ENCODE peak calls at places on chromosome 6, in nine cellular contexts. X is EL; R is RWPE2; P is NCI-H2081; Q is NCI-H1694; K is IMR-90; N is stimulated activated naive CD4-positive, alpha-beta T cell; U is HEK293T; B is retina. G is an unnamed sample.

GRCh38 chr6:136468711-136469110 is 81.5 kb downstream of the MAP7 start:
- DNase-seq in P (no peak), B (no peak), N (no peak), K (no peak), X (no peak), Q (no peak), R (no peak), U (no peak), G (peak; percentile 78)

GRCh38 chr6:111087106-111087835 is at the start of gene SLC16A10:
- DNase-seq in X (peak; percentile 57), N (peak; percentile 90), B (peak; percentile 90), P (peak; percentile 78), U (peak; percentile 96), Q (peak; percentile 67), R (no peak), K (no peak), G (peak; percentile 60)

GRCh38 chr6:151501511-151502136 is 7.8 kb downstream of the CCDC170 start:
- DNase-seq in Q (no peak), P (no peak), N (no peak), U (no peak), B (no peak), X (no peak), R (no peak), K (no peak), G (no peak)

GRCh38 chr6:12504325-12504966 is 212.1 kb upstream of the PHACTR1 start:
- DNase-seq in N (no peak), X (peak; percentile 22), B (no peak), Q (no peak), U (peak; percentile 62), K (peak; percentile 14), R (no peak), P (no peak), G (no peak)

GRCh38 chr6:157339432-157339831 is 16.1 kb upstream of the TMEM242 start:
- DNase-seq in P (no peak), N (no peak), K (no peak), U (no peak), Q (no peak), X (no peak), R (no peak), B (no peak), G (no peak)

GRCh38 chr6:77324851-77325250 is 138.4 kb downstream of the HTR1B start:
- DNase-seq in Q (no peak), R (no peak), P (no peak), K (no peak), U (no peak), X (no peak), B (no peak), N (no peak), G (no peak)

GRCh38 chr6:109461733-109462526 is 6.4 kb upstream of the MICAL1 start:
- DNase-seq in K (no peak), Q (no peak), R (no peak), P (no peak), X (no peak), B (no peak), U (no peak), N (no peak), G (no peak)

GRCh38 chr6:74222768-74223321 is 526.8 kb downstream of the CD109 start:
- DNase-seq in U (no peak), B (no peak), P (no peak), X (no peak), R (no peak), N (no peak), K (peak; percentile 89), Q (no peak), G (no peak)

GRCh38 chr6:42454428-42454791 is 2.7 kb upstream of the TRERF1 start:
- DNase-seq in U (peak; percentile 20), Q (no peak), P (no peak), K (no peak), B (no peak), N (no peak), X (no peak), R (no peak), G (peak; percentile 22)

GRCh38 chr6:2403546-2403945 is 158.1 kb upstream of the GMDS start:
- DNase-seq in N (no peak), R (no peak), Q (no peak), U (no peak), K (no peak), X (no peak), P (peak; percentile 82), B (no peak), G (no peak)

GRCh38 chr6:11538049-11538798 is 675 bp downstream of the TMEM170B start:
- DNase-seq in N (peak; percentile 47), U (peak; percentile 36), B (peak; percentile 81), R (no peak), Q (no peak), P (peak; percentile 45), K (no peak), X (peak; percentile 18), G (peak; percentile 52)

GRCh38 chr6:72522735-72523141 is 99.1 kb upstream of the KCNQ5 start:
- DNase-seq in U (peak; percentile 37), X (no peak), B (peak; percentile 8), Q (no peak), P (peak; percentile 36), K (no peak), N (peak; percentile 24), R (no peak), G (no peak)

GRCh38 chr6:17042422-17043147 is 59.3 kb upstream of the STMND1 start:
- DNase-seq in R (no peak), B (no peak), Q (no peak), U (peak; percentile 34), N (no peak), X (peak; percentile 79), P (no peak), K (peak; percentile 68), G (no peak)

GRCh38 chr6:106820412-106820852 is 154.1 kb downstream of the CD24 start:
- DNase-seq in U (no peak), B (no peak), R (no peak), P (no peak), Q (no peak), N (no peak), K (peak; percentile 0), X (peak; percentile 88), G (no peak)

GRCh38 chr6:86586195-86586594 is 351.1 kb upstream of the HTR1E start:
- DNase-seq in X (no peak), N (no peak), K (no peak), Q (no peak), R (no peak), P (no peak), U (no peak), B (no peak), G (no peak)

GRCh38 chr6:159378361-159378760 is 209.2 kb downstream of the FNDC1 start:
- DNase-seq in R (no peak), P (no peak), N (no peak), K (no peak), X (no peak), B (no peak), U (no peak), Q (no peak), G (no peak)